ENCODE peak calls at places on chromosomes 13 and 19, in seven cellular contexts. L, T, D, G, W, N and Z are unnamed samples.

GRCh38 chr19:30752201-30752600 is 380.0 kb downstream of the ZNF536 start:
- DNase-seq in L (no peak), T (no peak), D (no peak), G (no peak), W (no peak), N (no peak), Z (no peak)

GRCh38 chr19:46009530-46010510 is 13.0 kb downstream of the PGLYRP1 start:
- DNase-seq in L (peak), T (peak), D (peak), G (peak), W (peak), N (peak), Z (peak)

GRCh38 chr19:43438291-43439162 is 23.8 kb downstream of the TEX101 start:
- DNase-seq in L (peak), T (no peak), D (no peak), G (no peak), W (peak), N (no peak), Z (no peak)

GRCh38 chr19:18419699-18420460 is 682 bp downstream of the SSBP4 start:
- DNase-seq in L (no peak), T (peak), D (no peak), G (peak), W (peak), N (no peak), Z (no peak)

GRCh38 chr19:47013041-47013517 is 6.6 kb upstream of the NPAS1 start:
- DNase-seq in L (peak), T (peak), D (peak), G (peak), W (peak), N (peak), Z (peak)

GRCh38 chr13:30341815-30342570 is 34.6 kb upstream of the KATNAL1 start:
- DNase-seq in L (peak), T (no peak), D (peak), G (no peak), W (peak), N (peak), Z (peak)

GRCh38 chr19:7595466-7596133 is at the start of gene CAMSAP3:
- DNase-seq in L (no peak), T (no peak), D (peak), G (peak), W (no peak), N (no peak), Z (no peak)

GRCh38 chr13:99215466-99215865 is 14.8 kb downstream of the UBAC2 start:
- DNase-seq in L (no peak), T (peak), D (no peak), G (no peak), W (no peak), N (no peak), Z (no peak)

GRCh38 chr13:27559714-27560113 is 60.6 kb downstream of the LNX2 start:
- DNase-seq in L (no peak), T (peak), D (no peak), G (no peak), W (no peak), N (no peak), Z (no peak)

GRCh38 chr13:89900104-89900760 is 1447.3 kb upstream of the MIR17HG start:
- DNase-seq in L (no peak), T (no peak), D (no peak), G (no peak), W (no peak), N (no peak), Z (no peak)

GRCh38 chr19:49488863-49489537 is 1.6 kb downstream of the RPL13A start:
- DNase-seq in L (no peak), T (no peak), D (no peak), G (no peak), W (no peak), N (no peak), Z (no peak)

GRCh38 chr19:11196406-11197287 is 698 bp downstream of the KANK2 start:
- DNase-seq in L (peak), T (no peak), D (peak), G (no peak), W (peak), N (no peak), Z (no peak)

GRCh38 chr19:16497042-16497441 is 848 bp downstream of the C19orf44 start:
- DNase-seq in L (no peak), T (no peak), D (no peak), G (no peak), W (no peak), N (no peak), Z (no peak)

GRCh38 chr13:47211106-47211505 is 314.3 kb upstream of the HTR2A start:
- DNase-seq in L (peak), T (no peak), D (no peak), G (no peak), W (peak), N (no peak), Z (no peak)

GRCh38 chr13:113562085-113562749 is 22.3 kb upstream of the TFDP1 start:
- DNase-seq in L (peak), T (peak), D (peak), G (peak), W (peak), N (no peak), Z (peak)